ENCODE peak calls at places on chromosome 7, in six cellular contexts. One of them, this sample, is unnamed.

GRCh38 chr7:38318803-38319416 is 45.5 kb upstream of the TARP start:
- DNase-seq in anterior cingulate cortex: no peak
- DNase-seq in prostate gland: peak
- DNase-seq in T47D: peak
- DNase-seq in stimulated activated CD8-positive, alpha-beta memory T cell treated with anti-CD3 and anti-CD28 coated beads, Interleukin-2, amount 100 ng/mL, for 48 hours: no peak
- DNase-seq in pulmonary artery endothelial cell: peak
- DNase-seq in this sample: peak

GRCh38 chr7:70044064-70044463 is 445.8 kb downstream of the AUTS2 start:
- DNase-seq in T47D: no peak
- DNase-seq in stimulated activated CD8-positive, alpha-beta memory T cell treated with anti-CD3 and anti-CD28 coated beads, Interleukin-2, amount 100 ng/mL, for 48 hours: no peak
- DNase-seq in anterior cingulate cortex: no peak
- DNase-seq in prostate gland: no peak
- DNase-seq in pulmonary artery endothelial cell: no peak
- DNase-seq in this sample: no peak

GRCh38 chr7:901388-902154 is 25.2 kb downstream of the GET4 start:
- DNase-seq in anterior cingulate cortex: peak
- DNase-seq in prostate gland: no peak
- DNase-seq in pulmonary artery endothelial cell: peak
- DNase-seq in stimulated activated CD8-positive, alpha-beta memory T cell treated with anti-CD3 and anti-CD28 coated beads, Interleukin-2, amount 100 ng/mL, for 48 hours: peak
- DNase-seq in T47D: peak
- DNase-seq in this sample: peak

GRCh38 chr7:113521468-113521867 is 397.3 kb downstream of the PPP1R3A start:
- DNase-seq in pulmonary artery endothelial cell: no peak
- DNase-seq in prostate gland: no peak
- DNase-seq in stimulated activated CD8-positive, alpha-beta memory T cell treated with anti-CD3 and anti-CD28 coated beads, Interleukin-2, amount 100 ng/mL, for 48 hours: no peak
- DNase-seq in T47D: no peak
- DNase-seq in anterior cingulate cortex: no peak
- DNase-seq in this sample: no peak

GRCh38 chr7:26368542-26368941 is 76.9 kb downstream of the SNX10 start:
- DNase-seq in pulmonary artery endothelial cell: no peak
- DNase-seq in anterior cingulate cortex: no peak
- DNase-seq in prostate gland: no peak
- DNase-seq in T47D: no peak
- DNase-seq in stimulated activated CD8-positive, alpha-beta memory T cell treated with anti-CD3 and anti-CD28 coated beads, Interleukin-2, amount 100 ng/mL, for 48 hours: no peak
- DNase-seq in this sample: no peak

GRCh38 chr7:30923774-30924413 is 12.2 kb downstream of the AQP1 start:
- DNase-seq in T47D: no peak
- DNase-seq in pulmonary artery endothelial cell: no peak
- DNase-seq in stimulated activated CD8-positive, alpha-beta memory T cell treated with anti-CD3 and anti-CD28 coated beads, Interleukin-2, amount 100 ng/mL, for 48 hours: no peak
- DNase-seq in anterior cingulate cortex: no peak
- DNase-seq in prostate gland: no peak
- DNase-seq in this sample: no peak

GRCh38 chr7:596071-596818 is 76.6 kb upstream of the PDGFA start:
- DNase-seq in stimulated activated CD8-positive, alpha-beta memory T cell treated with anti-CD3 and anti-CD28 coated beads, Interleukin-2, amount 100 ng/mL, for 48 hours: no peak
- DNase-seq in pulmonary artery endothelial cell: no peak
- DNase-seq in anterior cingulate cortex: no peak
- DNase-seq in prostate gland: no peak
- DNase-seq in T47D: no peak
- DNase-seq in this sample: no peak

GRCh38 chr7:84251183-84251845 is 56.7 kb upstream of the SEMA3A start:
- DNase-seq in stimulated activated CD8-positive, alpha-beta memory T cell treated with anti-CD3 and anti-CD28 coated beads, Interleukin-2, amount 100 ng/mL, for 48 hours: no peak
- DNase-seq in pulmonary artery endothelial cell: no peak
- DNase-seq in anterior cingulate cortex: no peak
- DNase-seq in prostate gland: no peak
- DNase-seq in T47D: no peak
- DNase-seq in this sample: no peak

GRCh38 chr7:7236041-7236440 is 53.7 kb downstream of the C1GALT1 start:
- DNase-seq in T47D: no peak
- DNase-seq in prostate gland: no peak
- DNase-seq in pulmonary artery endothelial cell: no peak
- DNase-seq in stimulated activated CD8-positive, alpha-beta memory T cell treated with anti-CD3 and anti-CD28 coated beads, Interleukin-2, amount 100 ng/mL, for 48 hours: no peak
- DNase-seq in anterior cingulate cortex: no peak
- DNase-seq in this sample: no peak

GRCh38 chr7:157158400-157158799 is 19.7 kb downstream of the UBE3C start:
- DNase-seq in pulmonary artery endothelial cell: peak
- DNase-seq in prostate gland: no peak
- DNase-seq in T47D: no peak
- DNase-seq in anterior cingulate cortex: no peak
- DNase-seq in stimulated activated CD8-positive, alpha-beta memory T cell treated with anti-CD3 and anti-CD28 coated beads, Interleukin-2, amount 100 ng/mL, for 48 hours: no peak
- DNase-seq in this sample: peak

GRCh38 chr7:131747625-131748024 is 191.2 kb upstream of the PODXL start:
- DNase-seq in stimulated activated CD8-positive, alpha-beta memory T cell treated with anti-CD3 and anti-CD28 coated beads, Interleukin-2, amount 100 ng/mL, for 48 hours: no peak
- DNase-seq in anterior cingulate cortex: no peak
- DNase-seq in pulmonary artery endothelial cell: no peak
- DNase-seq in prostate gland: no peak
- DNase-seq in T47D: no peak
- DNase-seq in this sample: no peak

GRCh38 chr7:66877577-66878300 is 43.3 kb upstream of the TMEM248 start:
- DNase-seq in stimulated activated CD8-positive, alpha-beta memory T cell treated with anti-CD3 and anti-CD28 coated beads, Interleukin-2, amount 100 ng/mL, for 48 hours: no peak
- DNase-seq in prostate gland: no peak
- DNase-seq in T47D: no peak
- DNase-seq in pulmonary artery endothelial cell: no peak
- DNase-seq in anterior cingulate cortex: no peak
- DNase-seq in this sample: no peak

GRCh38 chr7:5143935-5144903 is 45.8 kb upstream of the WIPI2 start:
- DNase-seq in anterior cingulate cortex: peak
- DNase-seq in prostate gland: no peak
- DNase-seq in stimulated activated CD8-positive, alpha-beta memory T cell treated with anti-CD3 and anti-CD28 coated beads, Interleukin-2, amount 100 ng/mL, for 48 hours: peak
- DNase-seq in pulmonary artery endothelial cell: no peak
- DNase-seq in T47D: no peak
- DNase-seq in this sample: peak

GRCh38 chr7:108285018-108285368 is 154.8 kb upstream of the LAMB4 start:
- DNase-seq in prostate gland: no peak
- DNase-seq in anterior cingulate cortex: no peak
- DNase-seq in stimulated activated CD8-positive, alpha-beta memory T cell treated with anti-CD3 and anti-CD28 coated beads, Interleukin-2, amount 100 ng/mL, for 48 hours: no peak
- DNase-seq in pulmonary artery endothelial cell: no peak
- DNase-seq in T47D: no peak
- DNase-seq in this sample: no peak

GRCh38 chr7:44288381-44288685 is 37.1 kb downstream of the CAMK2B start:
- DNase-seq in stimulated activated CD8-positive, alpha-beta memory T cell treated with anti-CD3 and anti-CD28 coated beads, Interleukin-2, amount 100 ng/mL, for 48 hours: no peak
- DNase-seq in T47D: no peak
- DNase-seq in anterior cingulate cortex: no peak
- DNase-seq in pulmonary artery endothelial cell: no peak
- DNase-seq in prostate gland: no peak
- DNase-seq in this sample: no peak

GRCh38 chr7:108002726-108003590 is at the start of gene LAMB1:
- DNase-seq in prostate gland: peak
- DNase-seq in pulmonary artery endothelial cell: no peak
- DNase-seq in stimulated activated CD8-positive, alpha-beta memory T cell treated with anti-CD3 and anti-CD28 coated beads, Interleukin-2, amount 100 ng/mL, for 48 hours: no peak
- DNase-seq in T47D: peak
- DNase-seq in anterior cingulate cortex: no peak
- DNase-seq in this sample: no peak

GRCh38 chr7:112449353-112449752 is 907 bp upstream of the IFRD1 start:
- DNase-seq in prostate gland: no peak
- DNase-seq in stimulated activated CD8-positive, alpha-beta memory T cell treated with anti-CD3 and anti-CD28 coated beads, Interleukin-2, amount 100 ng/mL, for 48 hours: no peak
- DNase-seq in T47D: no peak
- DNase-seq in anterior cingulate cortex: no peak
- DNase-seq in pulmonary artery endothelial cell: no peak
- DNase-seq in this sample: peak

GRCh38 chr7:57201895-57202210 is 69.6 kb upstream of the ZNF479 start:
- DNase-seq in pulmonary artery endothelial cell: no peak
- DNase-seq in stimulated activated CD8-positive, alpha-beta memory T cell treated with anti-CD3 and anti-CD28 coated beads, Interleukin-2, amount 100 ng/mL, for 48 hours: no peak
- DNase-seq in prostate gland: no peak
- DNase-seq in anterior cingulate cortex: no peak
- DNase-seq in T47D: no peak
- DNase-seq in this sample: no peak

GRCh38 chr7:12595148-12595547 is 24.6 kb downstream of the SCIN start:
- DNase-seq in prostate gland: no peak
- DNase-seq in anterior cingulate cortex: no peak
- DNase-seq in stimulated activated CD8-positive, alpha-beta memory T cell treated with anti-CD3 and anti-CD28 coated beads, Interleukin-2, amount 100 ng/mL, for 48 hours: no peak
- DNase-seq in T47D: no peak
- DNase-seq in pulmonary artery endothelial cell: no peak
- DNase-seq in this sample: no peak